ENCODE peak calls at places on chromosomes 16 and 17, in seven cellular contexts. One of them, this sample, is unnamed.

GRCh38 chr17:9928601-9929341 is 23.7 kb upstream of the RCVRN start:
- DNase-seq in fibroblast of pulmonary artery: peak
- DNase-seq in stimulated activated CD8-positive, alpha-beta memory T cell treated with anti-CD3 and anti-CD28 coated beads, Interleukin-7, amount 100 ng/mL, for 1 hour: no peak
- DNase-seq in GDM1: no peak
- DNase-seq in stimulated activated CD4-positive, alpha-beta T cell treated with anti-CD3 and anti-CD28 coated beads, Interleukin-4, amount 100 ng/mL, for 4 hours: no peak
- DNase-seq in GM12891: no peak
- DNase-seq in stimulated activated effector memory CD8-positive, alpha-beta T cell treated with anti-CD3 and anti-CD28 coated beads, Interleukin-12 subunit alpha, Interleukin-12 subunit beta, amount 100 ng/mL, for 72 hours: no peak
- DNase-seq in this sample: no peak

GRCh38 chr17:8680402-8680801 is 49.9 kb upstream of the MYH10 start:
- DNase-seq in GDM1: no peak
- DNase-seq in stimulated activated effector memory CD8-positive, alpha-beta T cell treated with anti-CD3 and anti-CD28 coated beads, Interleukin-12 subunit alpha, Interleukin-12 subunit beta, amount 100 ng/mL, for 72 hours: no peak
- DNase-seq in GM12891: no peak
- DNase-seq in fibroblast of pulmonary artery: no peak
- DNase-seq in stimulated activated CD4-positive, alpha-beta T cell treated with anti-CD3 and anti-CD28 coated beads, Interleukin-4, amount 100 ng/mL, for 4 hours: no peak
- DNase-seq in stimulated activated CD8-positive, alpha-beta memory T cell treated with anti-CD3 and anti-CD28 coated beads, Interleukin-7, amount 100 ng/mL, for 1 hour: no peak
- DNase-seq in this sample: no peak

GRCh38 chr17:68325961-68326360 is 34.7 kb downstream of the ARSG start:
- DNase-seq in stimulated activated CD8-positive, alpha-beta memory T cell treated with anti-CD3 and anti-CD28 coated beads, Interleukin-7, amount 100 ng/mL, for 1 hour: no peak
- DNase-seq in GM12891: no peak
- DNase-seq in GDM1: no peak
- DNase-seq in stimulated activated CD4-positive, alpha-beta T cell treated with anti-CD3 and anti-CD28 coated beads, Interleukin-4, amount 100 ng/mL, for 4 hours: no peak
- DNase-seq in fibroblast of pulmonary artery: no peak
- DNase-seq in stimulated activated effector memory CD8-positive, alpha-beta T cell treated with anti-CD3 and anti-CD28 coated beads, Interleukin-12 subunit alpha, Interleukin-12 subunit beta, amount 100 ng/mL, for 72 hours: no peak
- DNase-seq in this sample: no peak

GRCh38 chr17:8287651-8288335 is 677 bp upstream of the RANGRF start:
- DNase-seq in stimulated activated CD8-positive, alpha-beta memory T cell treated with anti-CD3 and anti-CD28 coated beads, Interleukin-7, amount 100 ng/mL, for 1 hour: no peak
- DNase-seq in GDM1: no peak
- DNase-seq in GM12891: no peak
- DNase-seq in stimulated activated effector memory CD8-positive, alpha-beta T cell treated with anti-CD3 and anti-CD28 coated beads, Interleukin-12 subunit alpha, Interleukin-12 subunit beta, amount 100 ng/mL, for 72 hours: no peak
- DNase-seq in stimulated activated CD4-positive, alpha-beta T cell treated with anti-CD3 and anti-CD28 coated beads, Interleukin-4, amount 100 ng/mL, for 4 hours: no peak
- DNase-seq in fibroblast of pulmonary artery: no peak
- DNase-seq in this sample: no peak

GRCh38 chr16:71498031-71498430 is 8.9 kb upstream of the ZNF19 start:
- DNase-seq in GDM1: no peak
- DNase-seq in stimulated activated CD8-positive, alpha-beta memory T cell treated with anti-CD3 and anti-CD28 coated beads, Interleukin-7, amount 100 ng/mL, for 1 hour: no peak
- DNase-seq in stimulated activated effector memory CD8-positive, alpha-beta T cell treated with anti-CD3 and anti-CD28 coated beads, Interleukin-12 subunit alpha, Interleukin-12 subunit beta, amount 100 ng/mL, for 72 hours: no peak
- DNase-seq in GM12891: no peak
- DNase-seq in stimulated activated CD4-positive, alpha-beta T cell treated with anti-CD3 and anti-CD28 coated beads, Interleukin-4, amount 100 ng/mL, for 4 hours: no peak
- DNase-seq in fibroblast of pulmonary artery: no peak
- DNase-seq in this sample: no peak

GRCh38 chr17:5584383-5584951 is at the start of gene NLRP1:
- DNase-seq in fibroblast of pulmonary artery: peak
- DNase-seq in GM12891: peak
- DNase-seq in stimulated activated CD4-positive, alpha-beta T cell treated with anti-CD3 and anti-CD28 coated beads, Interleukin-4, amount 100 ng/mL, for 4 hours: peak
- DNase-seq in GDM1: peak
- DNase-seq in stimulated activated CD8-positive, alpha-beta memory T cell treated with anti-CD3 and anti-CD28 coated beads, Interleukin-7, amount 100 ng/mL, for 1 hour: peak
- DNase-seq in stimulated activated effector memory CD8-positive, alpha-beta T cell treated with anti-CD3 and anti-CD28 coated beads, Interleukin-12 subunit alpha, Interleukin-12 subunit beta, amount 100 ng/mL, for 72 hours: peak
- DNase-seq in this sample: peak

GRCh38 chr17:11636771-11637170 is 38.5 kb downstream of the DNAH9 start:
- DNase-seq in GDM1: no peak
- DNase-seq in GM12891: no peak
- DNase-seq in fibroblast of pulmonary artery: no peak
- DNase-seq in stimulated activated effector memory CD8-positive, alpha-beta T cell treated with anti-CD3 and anti-CD28 coated beads, Interleukin-12 subunit alpha, Interleukin-12 subunit beta, amount 100 ng/mL, for 72 hours: no peak
- DNase-seq in stimulated activated CD4-positive, alpha-beta T cell treated with anti-CD3 and anti-CD28 coated beads, Interleukin-4, amount 100 ng/mL, for 4 hours: no peak
- DNase-seq in stimulated activated CD8-positive, alpha-beta memory T cell treated with anti-CD3 and anti-CD28 coated beads, Interleukin-7, amount 100 ng/mL, for 1 hour: no peak
- DNase-seq in this sample: no peak

GRCh38 chr16:72990003-72990521 is 57.9 kb downstream of the ZFHX3 start:
- DNase-seq in stimulated activated CD8-positive, alpha-beta memory T cell treated with anti-CD3 and anti-CD28 coated beads, Interleukin-7, amount 100 ng/mL, for 1 hour: no peak
- DNase-seq in fibroblast of pulmonary artery: peak
- DNase-seq in GDM1: no peak
- DNase-seq in GM12891: no peak
- DNase-seq in stimulated activated CD4-positive, alpha-beta T cell treated with anti-CD3 and anti-CD28 coated beads, Interleukin-4, amount 100 ng/mL, for 4 hours: no peak
- DNase-seq in stimulated activated effector memory CD8-positive, alpha-beta T cell treated with anti-CD3 and anti-CD28 coated beads, Interleukin-12 subunit alpha, Interleukin-12 subunit beta, amount 100 ng/mL, for 72 hours: no peak
- DNase-seq in this sample: no peak

GRCh38 chr17:81309140-81309858 is 14.2 kb upstream of the SLC38A10 start:
- DNase-seq in stimulated activated CD8-positive, alpha-beta memory T cell treated with anti-CD3 and anti-CD28 coated beads, Interleukin-7, amount 100 ng/mL, for 1 hour: no peak
- DNase-seq in GM12891: no peak
- DNase-seq in GDM1: peak
- DNase-seq in stimulated activated CD4-positive, alpha-beta T cell treated with anti-CD3 and anti-CD28 coated beads, Interleukin-4, amount 100 ng/mL, for 4 hours: no peak
- DNase-seq in fibroblast of pulmonary artery: peak
- DNase-seq in stimulated activated effector memory CD8-positive, alpha-beta T cell treated with anti-CD3 and anti-CD28 coated beads, Interleukin-12 subunit alpha, Interleukin-12 subunit beta, amount 100 ng/mL, for 72 hours: no peak
- DNase-seq in this sample: no peak

GRCh38 chr17:82668631-82669099 is 20.4 kb upstream of the WDR45B start:
- DNase-seq in stimulated activated effector memory CD8-positive, alpha-beta T cell treated with anti-CD3 and anti-CD28 coated beads, Interleukin-12 subunit alpha, Interleukin-12 subunit beta, amount 100 ng/mL, for 72 hours: peak
- DNase-seq in stimulated activated CD8-positive, alpha-beta memory T cell treated with anti-CD3 and anti-CD28 coated beads, Interleukin-7, amount 100 ng/mL, for 1 hour: no peak
- DNase-seq in GDM1: peak
- DNase-seq in GM12891: peak
- DNase-seq in fibroblast of pulmonary artery: peak
- DNase-seq in stimulated activated CD4-positive, alpha-beta T cell treated with anti-CD3 and anti-CD28 coated beads, Interleukin-4, amount 100 ng/mL, for 4 hours: peak
- DNase-seq in this sample: no peak

GRCh38 chr17:48244121-48244711 is 136.7 kb downstream of the SNX11 start:
- DNase-seq in stimulated activated effector memory CD8-positive, alpha-beta T cell treated with anti-CD3 and anti-CD28 coated beads, Interleukin-12 subunit alpha, Interleukin-12 subunit beta, amount 100 ng/mL, for 72 hours: no peak
- DNase-seq in stimulated activated CD8-positive, alpha-beta memory T cell treated with anti-CD3 and anti-CD28 coated beads, Interleukin-7, amount 100 ng/mL, for 1 hour: no peak
- DNase-seq in fibroblast of pulmonary artery: peak
- DNase-seq in GDM1: no peak
- DNase-seq in GM12891: no peak
- DNase-seq in stimulated activated CD4-positive, alpha-beta T cell treated with anti-CD3 and anti-CD28 coated beads, Interleukin-4, amount 100 ng/mL, for 4 hours: no peak
- DNase-seq in this sample: no peak

GRCh38 chr16:11624645-11625607 is 38.2 kb upstream of the LITAF start:
- DNase-seq in stimulated activated CD4-positive, alpha-beta T cell treated with anti-CD3 and anti-CD28 coated beads, Interleukin-4, amount 100 ng/mL, for 4 hours: no peak
- DNase-seq in GDM1: no peak
- DNase-seq in stimulated activated effector memory CD8-positive, alpha-beta T cell treated with anti-CD3 and anti-CD28 coated beads, Interleukin-12 subunit alpha, Interleukin-12 subunit beta, amount 100 ng/mL, for 72 hours: no peak
- DNase-seq in stimulated activated CD8-positive, alpha-beta memory T cell treated with anti-CD3 and anti-CD28 coated beads, Interleukin-7, amount 100 ng/mL, for 1 hour: no peak
- DNase-seq in fibroblast of pulmonary artery: no peak
- DNase-seq in GM12891: no peak
- DNase-seq in this sample: no peak

GRCh38 chr16:23826528-23827244 is 9.1 kb upstream of the PRKCB start:
- DNase-seq in GDM1: peak
- DNase-seq in stimulated activated CD8-positive, alpha-beta memory T cell treated with anti-CD3 and anti-CD28 coated beads, Interleukin-7, amount 100 ng/mL, for 1 hour: no peak
- DNase-seq in GM12891: peak
- DNase-seq in stimulated activated CD4-positive, alpha-beta T cell treated with anti-CD3 and anti-CD28 coated beads, Interleukin-4, amount 100 ng/mL, for 4 hours: no peak
- DNase-seq in stimulated activated effector memory CD8-positive, alpha-beta T cell treated with anti-CD3 and anti-CD28 coated beads, Interleukin-12 subunit alpha, Interleukin-12 subunit beta, amount 100 ng/mL, for 72 hours: no peak
- DNase-seq in fibroblast of pulmonary artery: no peak
- DNase-seq in this sample: no peak

GRCh38 chr17:4808378-4808767 is 1.4 kb downstream of the PLD2 start:
- DNase-seq in stimulated activated effector memory CD8-positive, alpha-beta T cell treated with anti-CD3 and anti-CD28 coated beads, Interleukin-12 subunit alpha, Interleukin-12 subunit beta, amount 100 ng/mL, for 72 hours: no peak
- DNase-seq in GDM1: no peak
- DNase-seq in GM12891: no peak
- DNase-seq in stimulated activated CD8-positive, alpha-beta memory T cell treated with anti-CD3 and anti-CD28 coated beads, Interleukin-7, amount 100 ng/mL, for 1 hour: no peak
- DNase-seq in fibroblast of pulmonary artery: no peak
- DNase-seq in stimulated activated CD4-positive, alpha-beta T cell treated with anti-CD3 and anti-CD28 coated beads, Interleukin-4, amount 100 ng/mL, for 4 hours: no peak
- DNase-seq in this sample: no peak

GRCh38 chr17:77863814-77864161 is 94.7 kb upstream of the TNRC6C start:
- DNase-seq in stimulated activated effector memory CD8-positive, alpha-beta T cell treated with anti-CD3 and anti-CD28 coated beads, Interleukin-12 subunit alpha, Interleukin-12 subunit beta, amount 100 ng/mL, for 72 hours: no peak
- DNase-seq in GM12891: no peak
- DNase-seq in GDM1: peak
- DNase-seq in stimulated activated CD8-positive, alpha-beta memory T cell treated with anti-CD3 and anti-CD28 coated beads, Interleukin-7, amount 100 ng/mL, for 1 hour: no peak
- DNase-seq in fibroblast of pulmonary artery: no peak
- DNase-seq in stimulated activated CD4-positive, alpha-beta T cell treated with anti-CD3 and anti-CD28 coated beads, Interleukin-4, amount 100 ng/mL, for 4 hours: no peak
- DNase-seq in this sample: no peak

GRCh38 chr16:12440233-12440530 is 363.5 kb downstream of the CPPED1 start:
- DNase-seq in GM12891: no peak
- DNase-seq in fibroblast of pulmonary artery: peak
- DNase-seq in stimulated activated effector memory CD8-positive, alpha-beta T cell treated with anti-CD3 and anti-CD28 coated beads, Interleukin-12 subunit alpha, Interleukin-12 subunit beta, amount 100 ng/mL, for 72 hours: no peak
- DNase-seq in stimulated activated CD4-positive, alpha-beta T cell treated with anti-CD3 and anti-CD28 coated beads, Interleukin-4, amount 100 ng/mL, for 4 hours: no peak
- DNase-seq in stimulated activated CD8-positive, alpha-beta memory T cell treated with anti-CD3 and anti-CD28 coated beads, Interleukin-7, amount 100 ng/mL, for 1 hour: no peak
- DNase-seq in GDM1: no peak
- DNase-seq in this sample: no peak

GRCh38 chr16:9957433-9957832 is 224.8 kb downstream of the GRIN2A start:
- DNase-seq in stimulated activated CD8-positive, alpha-beta memory T cell treated with anti-CD3 and anti-CD28 coated beads, Interleukin-7, amount 100 ng/mL, for 1 hour: no peak
- DNase-seq in GDM1: no peak
- DNase-seq in fibroblast of pulmonary artery: no peak
- DNase-seq in stimulated activated effector memory CD8-positive, alpha-beta T cell treated with anti-CD3 and anti-CD28 coated beads, Interleukin-12 subunit alpha, Interleukin-12 subunit beta, amount 100 ng/mL, for 72 hours: no peak
- DNase-seq in stimulated activated CD4-positive, alpha-beta T cell treated with anti-CD3 and anti-CD28 coated beads, Interleukin-4, amount 100 ng/mL, for 4 hours: no peak
- DNase-seq in GM12891: no peak
- DNase-seq in this sample: no peak

GRCh38 chr17:12673788-12674187 is 8.1 kb downstream of the MYOCD start:
- DNase-seq in fibroblast of pulmonary artery: peak
- DNase-seq in GDM1: no peak
- DNase-seq in stimulated activated effector memory CD8-positive, alpha-beta T cell treated with anti-CD3 and anti-CD28 coated beads, Interleukin-12 subunit alpha, Interleukin-12 subunit beta, amount 100 ng/mL, for 72 hours: no peak
- DNase-seq in stimulated activated CD8-positive, alpha-beta memory T cell treated with anti-CD3 and anti-CD28 coated beads, Interleukin-7, amount 100 ng/mL, for 1 hour: no peak
- DNase-seq in GM12891: no peak
- DNase-seq in stimulated activated CD4-positive, alpha-beta T cell treated with anti-CD3 and anti-CD28 coated beads, Interleukin-4, amount 100 ng/mL, for 4 hours: no peak
- DNase-seq in this sample: no peak

GRCh38 chr17:28477928-28478327 is 4.5 kb downstream of the SLC13A2 start:
- DNase-seq in fibroblast of pulmonary artery: no peak
- DNase-seq in GM12891: no peak
- DNase-seq in stimulated activated effector memory CD8-positive, alpha-beta T cell treated with anti-CD3 and anti-CD28 coated beads, Interleukin-12 subunit alpha, Interleukin-12 subunit beta, amount 100 ng/mL, for 72 hours: no peak
- DNase-seq in stimulated activated CD8-positive, alpha-beta memory T cell treated with anti-CD3 and anti-CD28 coated beads, Interleukin-7, amount 100 ng/mL, for 1 hour: no peak
- DNase-seq in GDM1: no peak
- DNase-seq in stimulated activated CD4-positive, alpha-beta T cell treated with anti-CD3 and anti-CD28 coated beads, Interleukin-4, amount 100 ng/mL, for 4 hours: no peak
- DNase-seq in this sample: no peak

GRCh38 chr16:67648088-67648763 is 3.3 kb downstream of the CARMIL2 start:
- DNase-seq in stimulated activated effector memory CD8-positive, alpha-beta T cell treated with anti-CD3 and anti-CD28 coated beads, Interleukin-12 subunit alpha, Interleukin-12 subunit beta, amount 100 ng/mL, for 72 hours: no peak
- DNase-seq in GM12891: no peak
- DNase-seq in stimulated activated CD8-positive, alpha-beta memory T cell treated with anti-CD3 and anti-CD28 coated beads, Interleukin-7, amount 100 ng/mL, for 1 hour: no peak
- DNase-seq in fibroblast of pulmonary artery: no peak
- DNase-seq in GDM1: no peak
- DNase-seq in stimulated activated CD4-positive, alpha-beta T cell treated with anti-CD3 and anti-CD28 coated beads, Interleukin-4, amount 100 ng/mL, for 4 hours: no peak
- DNase-seq in this sample: no peak

GRCh38 chr17:7932483-7932891 is 481 bp downstream of the CNTROB start:
- DNase-seq in GM12891: no peak
- DNase-seq in fibroblast of pulmonary artery: peak
- DNase-seq in stimulated activated effector memory CD8-positive, alpha-beta T cell treated with anti-CD3 and anti-CD28 coated beads, Interleukin-12 subunit alpha, Interleukin-12 subunit beta, amount 100 ng/mL, for 72 hours: peak
- DNase-seq in stimulated activated CD4-positive, alpha-beta T cell treated with anti-CD3 and anti-CD28 coated beads, Interleukin-4, amount 100 ng/mL, for 4 hours: no peak
- DNase-seq in stimulated activated CD8-positive, alpha-beta memory T cell treated with anti-CD3 and anti-CD28 coated beads, Interleukin-7, amount 100 ng/mL, for 1 hour: no peak
- DNase-seq in GDM1: no peak
- DNase-seq in this sample: peak

GRCh38 chr17:27523712-27524111 is 67.5 kb downstream of the KSR1 start:
- DNase-seq in stimulated activated CD4-positive, alpha-beta T cell treated with anti-CD3 and anti-CD28 coated beads, Interleukin-4, amount 100 ng/mL, for 4 hours: no peak
- DNase-seq in stimulated activated effector memory CD8-positive, alpha-beta T cell treated with anti-CD3 and anti-CD28 coated beads, Interleukin-12 subunit alpha, Interleukin-12 subunit beta, amount 100 ng/mL, for 72 hours: no peak
- DNase-seq in GM12891: no peak
- DNase-seq in fibroblast of pulmonary artery: no peak
- DNase-seq in GDM1: no peak
- DNase-seq in stimulated activated CD8-positive, alpha-beta memory T cell treated with anti-CD3 and anti-CD28 coated beads, Interleukin-7, amount 100 ng/mL, for 1 hour: no peak
- DNase-seq in this sample: no peak